ENCODE peak calls at places on chromosome 5, in nine cellular contexts. One of them, this sample, is unnamed.

GRCh38 chr5:144102979-144103378 is 67.5 kb downstream of the YIPF5 start:
- DNase-seq in GM19239: no peak
- DNase-seq in smooth muscle cell of the brain vasculature: no peak
- DNase-seq in aorta: no peak
- DNase-seq in tibial nerve: no peak
- DNase-seq in astrocyte of the spinal cord: no peak
- DNase-seq in activated T-cell treated with anti-CD3 and anti-CD28 coated beads for 1 hour: no peak
- DNase-seq in HS-5: no peak
- DNase-seq in cardiac muscle cell: no peak
- DNase-seq in this sample: no peak

GRCh38 chr5:176410486-176411180 is 5.7 kb downstream of the CLTB start:
- DNase-seq in GM19239: no peak
- DNase-seq in smooth muscle cell of the brain vasculature: no peak
- DNase-seq in aorta: no peak
- DNase-seq in tibial nerve: no peak
- DNase-seq in astrocyte of the spinal cord: no peak
- DNase-seq in activated T-cell treated with anti-CD3 and anti-CD28 coated beads for 1 hour: no peak
- DNase-seq in HS-5: no peak
- DNase-seq in cardiac muscle cell: no peak
- DNase-seq in this sample: no peak

GRCh38 chr5:91025449-91025848 is 357.7 kb downstream of the ARRDC3 start:
- DNase-seq in GM19239: no peak
- DNase-seq in smooth muscle cell of the brain vasculature: no peak
- DNase-seq in aorta: no peak
- DNase-seq in tibial nerve: no peak
- DNase-seq in astrocyte of the spinal cord: no peak
- DNase-seq in activated T-cell treated with anti-CD3 and anti-CD28 coated beads for 1 hour: no peak
- DNase-seq in HS-5: no peak
- DNase-seq in cardiac muscle cell: no peak
- DNase-seq in this sample: no peak

GRCh38 chr5:108508976-108509375 is 127.1 kb upstream of the FBXL17 start:
- DNase-seq in GM19239: no peak
- DNase-seq in smooth muscle cell of the brain vasculature: no peak
- DNase-seq in aorta: no peak
- DNase-seq in tibial nerve: no peak
- DNase-seq in astrocyte of the spinal cord: no peak
- DNase-seq in activated T-cell treated with anti-CD3 and anti-CD28 coated beads for 1 hour: no peak
- DNase-seq in HS-5: no peak
- DNase-seq in cardiac muscle cell: no peak
- DNase-seq in this sample: no peak

GRCh38 chr5:95779611-95780010 is 42.9 kb downstream of the GLRX start:
- DNase-seq in GM19239: no peak
- DNase-seq in smooth muscle cell of the brain vasculature: no peak
- DNase-seq in aorta: no peak
- DNase-seq in tibial nerve: no peak
- DNase-seq in astrocyte of the spinal cord: peak
- DNase-seq in activated T-cell treated with anti-CD3 and anti-CD28 coated beads for 1 hour: no peak
- DNase-seq in HS-5: no peak
- DNase-seq in cardiac muscle cell: no peak
- DNase-seq in this sample: no peak

GRCh38 chr5:135254183-135254582 is 144.8 kb downstream of the MACROH2A1 start:
- DNase-seq in GM19239: no peak
- DNase-seq in smooth muscle cell of the brain vasculature: no peak
- DNase-seq in aorta: no peak
- DNase-seq in tibial nerve: no peak
- DNase-seq in astrocyte of the spinal cord: no peak
- DNase-seq in activated T-cell treated with anti-CD3 and anti-CD28 coated beads for 1 hour: no peak
- DNase-seq in HS-5: no peak
- DNase-seq in cardiac muscle cell: no peak
- DNase-seq in this sample: no peak

GRCh38 chr5:132830436-132831094 is at the start of gene SHROOM1:
- DNase-seq in GM19239: peak
- DNase-seq in smooth muscle cell of the brain vasculature: no peak
- DNase-seq in aorta: peak
- DNase-seq in tibial nerve: no peak
- DNase-seq in astrocyte of the spinal cord: no peak
- DNase-seq in activated T-cell treated with anti-CD3 and anti-CD28 coated beads for 1 hour: no peak
- DNase-seq in HS-5: no peak
- DNase-seq in cardiac muscle cell: peak
- DNase-seq in this sample: no peak

GRCh38 chr5:125798311-125798710 is 624.9 kb upstream of the GRAMD2B start:
- DNase-seq in GM19239: no peak
- DNase-seq in smooth muscle cell of the brain vasculature: peak
- DNase-seq in aorta: no peak
- DNase-seq in tibial nerve: no peak
- DNase-seq in astrocyte of the spinal cord: peak
- DNase-seq in activated T-cell treated with anti-CD3 and anti-CD28 coated beads for 1 hour: no peak
- DNase-seq in HS-5: peak
- DNase-seq in cardiac muscle cell: peak
- DNase-seq in this sample: peak

GRCh38 chr5:78336698-78337097 is 23.7 kb upstream of the SCAMP1 start:
- DNase-seq in GM19239: no peak
- DNase-seq in smooth muscle cell of the brain vasculature: no peak
- DNase-seq in aorta: no peak
- DNase-seq in tibial nerve: no peak
- DNase-seq in astrocyte of the spinal cord: no peak
- DNase-seq in activated T-cell treated with anti-CD3 and anti-CD28 coated beads for 1 hour: no peak
- DNase-seq in HS-5: no peak
- DNase-seq in cardiac muscle cell: no peak
- DNase-seq in this sample: no peak

GRCh38 chr5:105530716-105531261 is 1968.2 kb upstream of the NUDT12 start:
- DNase-seq in GM19239: no peak
- DNase-seq in smooth muscle cell of the brain vasculature: no peak
- DNase-seq in aorta: no peak
- DNase-seq in tibial nerve: no peak
- DNase-seq in astrocyte of the spinal cord: no peak
- DNase-seq in activated T-cell treated with anti-CD3 and anti-CD28 coated beads for 1 hour: no peak
- DNase-seq in HS-5: no peak
- DNase-seq in cardiac muscle cell: no peak
- DNase-seq in this sample: no peak

GRCh38 chr5:102921341-102922047 is 166.4 kb downstream of the PAM start:
- DNase-seq in GM19239: no peak
- DNase-seq in smooth muscle cell of the brain vasculature: no peak
- DNase-seq in aorta: no peak
- DNase-seq in tibial nerve: no peak
- DNase-seq in astrocyte of the spinal cord: peak
- DNase-seq in activated T-cell treated with anti-CD3 and anti-CD28 coated beads for 1 hour: no peak
- DNase-seq in HS-5: no peak
- DNase-seq in cardiac muscle cell: no peak
- DNase-seq in this sample: no peak

GRCh38 chr5:1524799-1525623 is 1.3 kb upstream of the LPCAT1 start:
- DNase-seq in GM19239: no peak
- DNase-seq in smooth muscle cell of the brain vasculature: no peak
- DNase-seq in aorta: peak
- DNase-seq in tibial nerve: no peak
- DNase-seq in astrocyte of the spinal cord: no peak
- DNase-seq in activated T-cell treated with anti-CD3 and anti-CD28 coated beads for 1 hour: no peak
- DNase-seq in HS-5: no peak
- DNase-seq in cardiac muscle cell: no peak
- DNase-seq in this sample: no peak

GRCh38 chr5:128019391-128019790 is 64.2 kb upstream of the SLC12A2 start:
- DNase-seq in GM19239: no peak
- DNase-seq in smooth muscle cell of the brain vasculature: no peak
- DNase-seq in aorta: no peak
- DNase-seq in tibial nerve: no peak
- DNase-seq in astrocyte of the spinal cord: no peak
- DNase-seq in activated T-cell treated with anti-CD3 and anti-CD28 coated beads for 1 hour: no peak
- DNase-seq in HS-5: no peak
- DNase-seq in cardiac muscle cell: no peak
- DNase-seq in this sample: no peak

GRCh38 chr5:161190778-161191177 is 338.8 kb upstream of the ATP10B start:
- DNase-seq in GM19239: no peak
- DNase-seq in smooth muscle cell of the brain vasculature: no peak
- DNase-seq in aorta: no peak
- DNase-seq in tibial nerve: no peak
- DNase-seq in astrocyte of the spinal cord: no peak
- DNase-seq in activated T-cell treated with anti-CD3 and anti-CD28 coated beads for 1 hour: no peak
- DNase-seq in HS-5: no peak
- DNase-seq in cardiac muscle cell: no peak
- DNase-seq in this sample: no peak

GRCh38 chr5:4531756-4532704 is 608.1 kb upstream of the ADAMTS16 start:
- DNase-seq in GM19239: no peak
- DNase-seq in smooth muscle cell of the brain vasculature: no peak
- DNase-seq in aorta: no peak
- DNase-seq in tibial nerve: no peak
- DNase-seq in astrocyte of the spinal cord: no peak
- DNase-seq in activated T-cell treated with anti-CD3 and anti-CD28 coated beads for 1 hour: no peak
- DNase-seq in HS-5: no peak
- DNase-seq in cardiac muscle cell: peak
- DNase-seq in this sample: no peak

GRCh38 chr5:68544656-68545565 is 329.4 kb downstream of the PIK3R1 start:
- DNase-seq in GM19239: no peak
- DNase-seq in smooth muscle cell of the brain vasculature: no peak
- DNase-seq in aorta: no peak
- DNase-seq in tibial nerve: no peak
- DNase-seq in astrocyte of the spinal cord: peak
- DNase-seq in activated T-cell treated with anti-CD3 and anti-CD28 coated beads for 1 hour: no peak
- DNase-seq in HS-5: peak
- DNase-seq in cardiac muscle cell: no peak
- DNase-seq in this sample: no peak

GRCh38 chr5:134603059-134603458 is 29.6 kb downstream of the SAR1B start:
- DNase-seq in GM19239: no peak
- DNase-seq in smooth muscle cell of the brain vasculature: no peak
- DNase-seq in aorta: no peak
- DNase-seq in tibial nerve: no peak
- DNase-seq in astrocyte of the spinal cord: peak
- DNase-seq in activated T-cell treated with anti-CD3 and anti-CD28 coated beads for 1 hour: no peak
- DNase-seq in HS-5: no peak
- DNase-seq in cardiac muscle cell: no peak
- DNase-seq in this sample: no peak

GRCh38 chr5:123204224-123204623 is 115.2 kb downstream of the PRDM6 start:
- DNase-seq in GM19239: no peak
- DNase-seq in smooth muscle cell of the brain vasculature: no peak
- DNase-seq in aorta: no peak
- DNase-seq in tibial nerve: no peak
- DNase-seq in astrocyte of the spinal cord: no peak
- DNase-seq in activated T-cell treated with anti-CD3 and anti-CD28 coated beads for 1 hour: no peak
- DNase-seq in HS-5: no peak
- DNase-seq in cardiac muscle cell: no peak
- DNase-seq in this sample: no peak

GRCh38 chr5:124652892-124653441 is 93.5 kb downstream of the ZNF608 start:
- DNase-seq in GM19239: no peak
- DNase-seq in smooth muscle cell of the brain vasculature: no peak
- DNase-seq in aorta: no peak
- DNase-seq in tibial nerve: no peak
- DNase-seq in astrocyte of the spinal cord: no peak
- DNase-seq in activated T-cell treated with anti-CD3 and anti-CD28 coated beads for 1 hour: no peak
- DNase-seq in HS-5: no peak
- DNase-seq in cardiac muscle cell: no peak
- DNase-seq in this sample: no peak

GRCh38 chr5:72693001-72693442 is 123.4 kb upstream of the TNPO1 start:
- DNase-seq in GM19239: no peak
- DNase-seq in smooth muscle cell of the brain vasculature: no peak
- DNase-seq in aorta: no peak
- DNase-seq in tibial nerve: no peak
- DNase-seq in astrocyte of the spinal cord: no peak
- DNase-seq in activated T-cell treated with anti-CD3 and anti-CD28 coated beads for 1 hour: no peak
- DNase-seq in HS-5: no peak
- DNase-seq in cardiac muscle cell: no peak
- DNase-seq in this sample: no peak